ENCODE peak calls at places on chromosome 17, in ten cellular contexts. D is NCI-H1048, T is hepatic stellate cell, I is transverse colon, E is amniotic stem cell, Z is ACHN, S is IMR-90, Q is NCI-H2171 treated with DMSO at 0.1 percent for 48 hours, B is iPS-NIHi11, G is astrocyte of the spinal cord. V is an unnamed sample.

GRCh38 chr17:50166518-50167181 is 845 bp downstream of the SGCA start:
- DNase-seq in G (no peak), E (no peak), D (no peak), I (no peak), S (no peak), Q (no peak), T (no peak), Z (no peak), B (no peak), V (no peak)

GRCh38 chr17:41049110-41049509 is 2.0 kb upstream of the KRTAP2-1 start:
- DNase-seq in D (no peak), Q (no peak), E (no peak), S (peak; percentile 84), T (peak; percentile 79), Z (no peak), G (peak; percentile 74), I (no peak), B (no peak), V (peak; percentile 78)

GRCh38 chr17:81926451-81927144 is 937 bp downstream of the MAFG start:
- DNase-seq in B (peak; percentile 67), Q (no peak), I (peak; percentile 90), G (peak; percentile 72), Z (peak; percentile 94), T (peak; percentile 92), E (peak; percentile 57), D (no peak), S (peak; percentile 79), V (peak; percentile 53)

GRCh38 chr17:30391534-30391933 is 12.8 kb downstream of the CPD start:
- DNase-seq in S (no peak), Q (no peak), Z (no peak), T (no peak), I (no peak), B (no peak), G (no peak), D (no peak), E (no peak), V (no peak)

GRCh38 chr17:43356999-43357398 is 41.8 kb upstream of the ARL4D start:
- DNase-seq in Q (no peak), S (peak; percentile 96), B (peak; percentile 29), Z (peak; percentile 91), E (peak; percentile 84), G (peak; percentile 91), D (no peak), T (peak; percentile 84), I (no peak), V (peak; percentile 86)

GRCh38 chr17:3944485-3945388 is 19.5 kb downstream of the ATP2A3 start:
- DNase-seq in Q (no peak), Z (peak; percentile 80), D (peak; percentile 41), B (peak; percentile 99), I (peak; percentile 37), T (no peak), E (no peak), S (peak; percentile 26), G (peak; percentile 48), V (peak; percentile 10)

GRCh38 chr17:13601776-13602551 is at the start of gene HS3ST3A1:
- DNase-seq in G (peak; percentile 93), T (peak; percentile 79), D (no peak), S (peak; percentile 82), Q (no peak), E (peak; percentile 47), Z (peak; percentile 93), B (peak; percentile 88), I (peak; percentile 15), V (peak; percentile 66)

GRCh38 chr17:54870671-54871175 is 29.9 kb upstream of the TOM1L1 start:
- DNase-seq in S (no peak), D (no peak), Z (no peak), T (no peak), I (no peak), B (no peak), Q (no peak), E (no peak), G (no peak), V (no peak)

GRCh38 chr17:19703106-19703775 is 13.1 kb downstream of the SLC47A2 start:
- DNase-seq in I (no peak), Z (no peak), E (no peak), D (no peak), Q (no peak), G (no peak), S (no peak), B (no peak), T (no peak), V (no peak)

GRCh38 chr17:3556905-3557767 is 476 bp downstream of the TRPV3 start:
- DNase-seq in I (no peak), E (no peak), Q (no peak), T (no peak), G (no peak), S (no peak), Z (no peak), D (no peak), B (peak; percentile 48), V (no peak)

GRCh38 chr17:12242390-12242954 is 221.8 kb downstream of the MAP2K4 start:
- DNase-seq in B (no peak), E (no peak), Z (no peak), Q (no peak), I (no peak), D (no peak), T (no peak), G (no peak), S (peak; percentile 48), V (no peak)

GRCh38 chr17:7654832-7655540 is 4.3 kb downstream of the ATP1B2 start:
- DNase-seq in Z (no peak), B (no peak), S (peak; percentile 44), D (no peak), I (no peak), Q (peak; percentile 16), G (no peak), E (no peak), T (peak; percentile 53), V (peak; percentile 31)

GRCh38 chr17:47997595-47997994 is 26.7 kb downstream of the CDK5RAP3 start:
- DNase-seq in G (no peak), S (no peak), E (no peak), I (no peak), T (no peak), Z (no peak), Q (no peak), D (no peak), B (no peak), V (no peak)

GRCh38 chr17:7538891-7539290 is 10.0 kb upstream of the TNFSF12 start:
- DNase-seq in T (no peak), S (peak; percentile 34), E (no peak), I (no peak), B (no peak), G (peak; percentile 38), Z (no peak), D (no peak), Q (no peak), V (peak; percentile 28)

GRCh38 chr17:79033046-79033616 is 9.2 kb downstream of the C1QTNF1 start:
- DNase-seq in S (no peak), I (no peak), T (no peak), Q (no peak), D (no peak), Z (no peak), B (no peak), E (no peak), G (no peak), V (no peak)

GRCh38 chr17:42136654-42137051 is 14.0 kb downstream of the HSPB9 start:
- DNase-seq in Q (no peak), S (no peak), D (no peak), Z (no peak), T (no peak), E (no peak), G (no peak), B (no peak), I (no peak), V (no peak)

GRCh38 chr17:69228576-69228975 is at the start of gene ABCA10:
- DNase-seq in T (no peak), E (no peak), I (no peak), Q (no peak), S (peak; percentile 8), Z (no peak), D (no peak), G (peak; percentile 7), B (no peak), V (no peak)

GRCh38 chr17:49699967-49700575 is 7.7 kb downstream of the SLC35B1 start:
- DNase-seq in G (no peak), D (no peak), I (no peak), Z (no peak), Q (peak; percentile 97), E (no peak), S (no peak), B (no peak), T (no peak), V (no peak)